ENCODE peak calls at places on chromosomes 6 and 20, in eight cellular contexts. W, C, Y, Q, E, S, Z and H are unnamed samples.

GRCh38 chr20:571754-572331 is 28.3 kb upstream of the CSNK2A1 start:
- DNase-seq in W (peak; percentile 67), C (no peak), Y (peak; percentile 18), Q (no peak), E (no peak), S (no peak), Z (no peak), H (no peak)

GRCh38 chr6:154984146-154984545 is 11.0 kb upstream of the TIAM2 start:
- DNase-seq in W (no peak), C (no peak), Y (peak; percentile 43), Q (no peak), E (no peak), S (no peak), Z (no peak), H (no peak)

GRCh38 chr6:159807150-159807859 is 7.2 kb downstream of the PNLDC1 start:
- DNase-seq in W (no peak), C (no peak), Y (no peak), Q (peak; percentile 69), E (no peak), S (no peak), Z (no peak), H (no peak)

GRCh38 chr6:68874747-68875146 is 239.7 kb downstream of the ADGRB3 start:
- DNase-seq in W (no peak), C (no peak), Y (no peak), Q (no peak), E (no peak), S (no peak), Z (no peak), H (no peak)

GRCh38 chr20:24686156-24686555 is 216.7 kb downstream of the SYNDIG1 start:
- DNase-seq in W (no peak), C (no peak), Y (no peak), Q (no peak), E (no peak), S (no peak), Z (no peak), H (no peak)

GRCh38 chr20:64130876-64131275 is 23.5 kb upstream of the NPBWR2 start:
- DNase-seq in W (no peak), C (no peak), Y (no peak), Q (no peak), E (no peak), S (no peak), Z (no peak), H (no peak)

GRCh38 chr6:108945686-108946158 is 97.5 kb downstream of the ARMC2 start:
- DNase-seq in W (peak; percentile 77), C (no peak), Y (peak; percentile 64), Q (no peak), E (no peak), S (no peak), Z (no peak), H (no peak)

GRCh38 chr6:116444092-116444491 is 17.1 kb upstream of the CALHM6 start:
- DNase-seq in W (peak; percentile 42), C (no peak), Y (peak; percentile 49), Q (no peak), E (no peak), S (peak; percentile 1), Z (no peak), H (no peak)

GRCh38 chr6:146768722-146769121 is 169.9 kb downstream of the ADGB start:
- DNase-seq in W (no peak), C (no peak), Y (no peak), Q (no peak), E (no peak), S (no peak), Z (no peak), H (no peak)

GRCh38 chr6:116268589-116269293 is 11.0 kb downstream of the TSPYL1 start:
- DNase-seq in W (peak; percentile 56), C (no peak), Y (peak; percentile 85), Q (peak; percentile 67), E (no peak), S (peak; percentile 60), Z (peak; percentile 42), H (no peak)

GRCh38 chr6:145668844-145669243 is 66.5 kb downstream of the EPM2A start:
- DNase-seq in W (no peak), C (no peak), Y (no peak), Q (no peak), E (no peak), S (no peak), Z (no peak), H (no peak)

GRCh38 chr6:45651301-45651700 is 273.6 kb upstream of the SUPT3H start:
- DNase-seq in W (no peak), C (no peak), Y (no peak), Q (no peak), E (no peak), S (no peak), Z (no peak), H (no peak)

GRCh38 chr6:116036885-116037284 is 23.8 kb downstream of the FRK start:
- DNase-seq in W (no peak), C (no peak), Y (no peak), Q (no peak), E (no peak), S (no peak), Z (no peak), H (no peak)

GRCh38 chr20:15789083-15789482 is 784.2 kb downstream of the KIF16B start:
- DNase-seq in W (no peak), C (no peak), Y (no peak), Q (no peak), E (no peak), S (no peak), Z (no peak), H (no peak)

GRCh38 chr6:6915813-6916547 is 191.8 kb upstream of the RREB1 start:
- DNase-seq in W (peak; percentile 53), C (no peak), Y (peak; percentile 52), Q (no peak), E (no peak), S (no peak), Z (no peak), H (no peak)

GRCh38 chr20:37934634-37935010 is 31.7 kb downstream of the VSTM2L start:
- DNase-seq in W (no peak), C (no peak), Y (no peak), Q (no peak), E (no peak), S (no peak), Z (no peak), H (no peak)

GRCh38 chr6:40389176-40389767 is 197.9 kb downstream of the LRFN2 start:
- DNase-seq in W (peak; percentile 1), C (no peak), Y (no peak), Q (no peak), E (no peak), S (no peak), Z (no peak), H (peak; percentile 14)

GRCh38 chr20:20549699-20550098 is 162.7 kb downstream of the RALGAPA2 start:
- DNase-seq in W (peak; percentile 49), C (no peak), Y (peak; percentile 90), Q (peak; percentile 71), E (no peak), S (peak; percentile 17), Z (peak; percentile 72), H (no peak)

GRCh38 chr6:97842536-97842935 is 559.5 kb upstream of the MMS22L start:
- DNase-seq in W (no peak), C (no peak), Y (no peak), Q (no peak), E (no peak), S (no peak), Z (no peak), H (no peak)

GRCh38 chr6:113758725-113759576 is 98.2 kb upstream of the MARCKS start:
- DNase-seq in W (no peak), C (no peak), Y (peak; percentile 35), Q (peak; percentile 24), E (no peak), S (no peak), Z (no peak), H (no peak)

GRCh38 chr6:81401970-81402690 is 350.4 kb downstream of the TENT5A start:
- DNase-seq in W (peak; percentile 64), C (no peak), Y (peak; percentile 89), Q (no peak), E (no peak), S (no peak), Z (peak; percentile 61), H (no peak)

GRCh38 chr6:15129872-15130271 is 116.0 kb upstream of the JARID2 start:
- DNase-seq in W (no peak), C (peak; percentile 17), Y (no peak), Q (no peak), E (no peak), S (no peak), Z (no peak), H (no peak)

GRCh38 chr6:110566346-110567125 is 90.1 kb upstream of the SLC22A16 start:
- DNase-seq in W (peak; percentile 56), C (no peak), Y (peak; percentile 55), Q (no peak), E (no peak), S (no peak), Z (no peak), H (no peak)